ENCODE peak calls at places on chromosomes 4 and X, in eight cellular contexts. O, C, S, R, W, D, A and U are unnamed samples.
A peak's percentile ranks its signal among the peaks of the same experiment; 100 is the strongest.

GRCh38 chr4:98166025-98166730 is 22.9 kb upstream of the STPG2 start:
- DNase-seq in C (no peak), S (no peak), A (peak; percentile 85), O (peak; percentile 41), W (peak; percentile 86), D (no peak), R (no peak), U (no peak)

GRCh38 chrX:126655061-126655460 is 102.4 kb upstream of the DCAF12L1 start:
- DNase-seq in C (no peak), O (no peak), D (no peak), A (no peak), R (no peak), S (no peak), W (no peak), U (no peak)

GRCh38 chr4:31089815-31090214 is 369.6 kb downstream of the PCDH7 start:
- DNase-seq in A (no peak), C (no peak), R (no peak), S (no peak), W (peak; percentile 92), O (peak; percentile 97), D (no peak), U (no peak)

GRCh38 chrX:30308263-30309138 is 689 bp downstream of the NR0B1 start:
- DNase-seq in A (no peak), C (no peak), W (no peak), R (peak; percentile 63), S (peak; percentile 46), D (no peak), O (no peak), U (no peak)

GRCh38 chrX:40411350-40412111 is 169.2 kb upstream of the ATP6AP2 start:
- DNase-seq in A (no peak), W (no peak), R (no peak), O (no peak), D (no peak), C (no peak), S (peak; percentile 49), U (no peak)

GRCh38 chr4:123481034-123481433 is 84.4 kb downstream of the SPRY1 start:
- DNase-seq in S (no peak), O (no peak), A (no peak), W (no peak), D (no peak), C (no peak), R (no peak), U (no peak)

GRCh38 chrX:19889582-19890342 is 2.4 kb upstream of the SH3KBP1 start:
- DNase-seq in O (peak; percentile 37), W (no peak), C (no peak), S (no peak), A (no peak), R (no peak), D (no peak), U (no peak)

GRCh38 chr4:24798036-24798610 is 2.8 kb downstream of the SOD3 start:
- DNase-seq in D (peak; percentile 50), S (no peak), W (no peak), C (no peak), R (no peak), O (no peak), A (no peak), U (no peak)

GRCh38 chr4:2843023-2843908 is at the start of gene ADD1:
- DNase-seq in D (peak; percentile 95), W (peak; percentile 93), S (peak; percentile 93), C (peak; percentile 82), R (peak; percentile 99), A (peak; percentile 90), O (peak; percentile 76), U (peak; percentile 96)
- TF ChIP-seq POLR2AphosphoS5 in D (peak; percentile 58), W (peak; percentile 71), S (peak; percentile 90), C (no peak), R (peak; percentile 86), A (peak; percentile 68), O (peak; percentile 75), U (peak; percentile 96)

GRCh38 chrX:44342866-44343265 is 606 bp downstream of the EFHC2 start:
- DNase-seq in C (no peak), W (no peak), O (no peak), A (no peak), R (no peak), D (no peak), S (no peak), U (no peak)
- H3K4me3 ChIP-seq in C (peak overlapping the region; percentile 51), W (peak overlapping the region; percentile 51), O (no peak overlapping the region), A (peak overlapping the region; percentile 68), R (peak overlapping the region; percentile 50), D (peak overlapping the region; percentile 52), S (peak overlapping the region; percentile 58), U (peak overlapping the region; percentile 47)

GRCh38 chr4:151110236-151110635 is 10.8 kb downstream of the RPS3A start:
- DNase-seq in S (no peak), D (no peak), R (no peak), W (no peak), C (no peak), O (no peak), A (no peak), U (no peak)

GRCh38 chr4:151114986-151115385 is 15.6 kb downstream of the RPS3A start:
- DNase-seq in W (no peak), D (no peak), C (no peak), S (no peak), A (no peak), O (no peak), R (no peak), U (no peak)

GRCh38 chr4:151117371-151117962 is 18.0 kb downstream of the RPS3A start:
- DNase-seq in R (no peak), S (peak; percentile 88), A (no peak), O (peak; percentile 37), C (no peak), D (no peak), W (peak; percentile 59), U (no peak)

GRCh38 chr4:151114338-151114737 is 14.9 kb downstream of the RPS3A start:
- DNase-seq in W (no peak), A (no peak), R (no peak), D (no peak), S (no peak), C (no peak), O (no peak), U (no peak)
- TF ChIP-seq POLR2AphosphoS5 in W (no peak), A (no peak), R (no peak), D (no peak), S (no peak), C (no peak), O (no peak), U (no peak)

GRCh38 chrX:47518105-47518504 is 35.1 kb upstream of the ZNF41 start:
- DNase-seq in W (no peak), C (no peak), O (no peak), R (no peak), D (no peak), A (no peak), S (peak; percentile 1), U (no peak)

GRCh38 chrX:47515941-47516649 is 33.1 kb upstream of the ZNF41 start:
- DNase-seq in S (no peak), D (no peak), W (no peak), C (no peak), R (no peak), O (no peak), A (no peak), U (no peak)

GRCh38 chrX:47514553-47515235 is 31.7 kb upstream of the ZNF41 start:
- DNase-seq in W (no peak), S (no peak), R (no peak), D (no peak), A (no peak), C (no peak), O (no peak), U (no peak)

DNA sequence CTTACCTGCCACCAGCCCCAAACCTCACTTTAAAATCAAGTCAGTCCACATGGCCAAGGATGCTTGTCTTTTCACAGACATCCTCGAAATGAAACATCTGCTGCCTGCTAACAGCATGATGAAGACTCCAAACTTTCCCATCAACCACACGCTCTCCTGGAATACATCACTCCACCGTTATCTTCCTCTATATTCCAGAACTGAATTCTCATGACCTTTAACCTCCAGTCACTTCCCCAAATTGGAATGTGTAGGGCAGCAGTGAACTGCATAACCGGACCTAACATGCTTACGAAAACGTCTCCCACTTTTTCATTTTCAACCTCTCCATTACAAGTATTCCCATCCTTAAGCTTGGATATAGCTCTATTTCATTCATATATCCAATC is 30.7 kb upstream of the ZNF41 start:
- DNase-seq in C (no peak), A (no peak), O (no peak), S (no peak), W (no peak), R (no peak), D (no peak), U (no peak)
- H3K4me3 ChIP-seq in C (peak overlapping the region; percentile 59), A (peak overlapping the region; percentile 60), O (no peak overlapping the region), S (peak overlapping the region; percentile 63), W (peak overlapping the region; percentile 36), R (peak overlapping the region; percentile 44), D (peak overlapping the region; percentile 41), U (peak overlapping the region; percentile 35)

DNA sequence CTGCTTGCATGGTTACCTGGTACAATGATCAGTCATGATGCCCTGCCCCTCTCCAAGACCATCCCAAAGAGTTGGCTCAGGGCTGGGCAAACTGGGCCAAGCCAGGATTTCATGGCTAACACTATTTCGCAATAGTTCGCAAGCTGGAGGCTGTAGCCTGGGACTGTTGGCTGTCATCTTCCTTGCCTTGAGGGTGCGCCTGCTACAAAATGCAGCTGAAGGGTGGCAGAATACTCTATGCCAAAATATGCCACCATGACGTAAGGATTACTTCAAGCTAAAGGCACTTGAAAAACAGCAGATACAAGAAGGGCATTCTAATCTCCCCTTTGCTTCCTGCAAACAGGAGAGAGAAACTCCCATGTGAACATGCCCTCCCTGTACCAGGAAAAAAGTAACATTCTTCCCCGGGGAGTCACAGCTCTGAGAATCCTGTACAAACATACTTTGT is 21.0 kb downstream of the SAT1 start:
- DNase-seq in A (no peak), C (no peak), W (peak; percentile 46), D (no peak), O (no peak), S (no peak), R (no peak), U (peak; percentile 67)
- TF ChIP-seq POLR2AphosphoS5 in A (peak; percentile 68), C (no peak), W (no peak), D (peak; percentile 32), O (no peak), S (no peak), R (peak; percentile 33), U (no peak)

DNA sequence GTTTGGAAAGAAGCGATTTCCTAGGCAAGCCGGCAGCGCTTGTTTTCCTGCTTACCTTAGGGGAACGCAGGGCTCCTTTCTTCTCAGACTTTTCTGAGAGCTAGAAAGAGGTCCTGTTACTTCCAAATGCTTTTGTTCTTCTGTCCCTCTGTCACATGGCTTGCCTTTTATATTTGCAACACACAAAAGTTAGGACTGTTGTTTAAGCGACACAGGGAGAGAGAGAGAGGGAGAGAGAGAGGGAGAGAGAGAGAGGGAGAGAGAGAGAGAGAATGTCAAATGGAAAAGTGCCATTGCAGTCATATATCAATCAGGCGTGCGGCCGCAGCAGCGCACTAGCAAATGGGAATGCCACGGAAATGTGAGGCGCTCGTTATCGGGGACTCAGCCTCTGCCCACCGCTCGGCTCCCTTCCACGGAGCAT is at the start of gene NDP:
- DNase-seq in C (no peak), W (no peak), D (no peak), O (no peak), A (no peak), R (peak; percentile 20), S (peak; percentile 37), U (no peak)
- H3K4me3 ChIP-seq in C (peak within 1 kb of the TSS; percentile 36), W (peak within 1 kb of the TSS; percentile 33), D (peak within 1 kb of the TSS; percentile 41), O (no peak within 1 kb of the TSS), A (peak within 1 kb of the TSS; percentile 55), R (peak within 1 kb of the TSS; percentile 23), S (peak within 1 kb of the TSS; percentile 65), U (peak within 1 kb of the TSS; percentile 7)